ENCODE peak calls at places on chromosomes 2 and 18, in seven cellular contexts. D is AG09309, P is cardiac fibroblast, E is AG10803, L is OCI-LY7, G is fibroblast of pulmonary artery, N is colonic mucosa. V is an unnamed sample.

GRCh38 chr2:233342301-233342700 is 12.0 kb upstream of the DGKD start:
- DNase-seq in E (no peak), L (no peak), D (no peak), N (no peak), P (no peak), G (no peak), V (no peak)

GRCh38 chr2:148298201-148298600 is 277.3 kb downstream of the MBD5 start:
- DNase-seq in P (peak; percentile 53), D (no peak), L (no peak), E (peak; percentile 4), N (no peak), G (peak; percentile 41), V (no peak)

GRCh38 chr2:194867328-194867727 is 789.7 kb upstream of the SLC39A10 start:
- DNase-seq in G (peak; percentile 13), N (no peak), E (no peak), L (peak; percentile 40), D (no peak), P (peak; percentile 11), V (peak; percentile 2)

GRCh38 chr2:61988462-61989366 is 83.2 kb downstream of the COMMD1 start:
- DNase-seq in L (no peak), P (peak; percentile 44), E (no peak), G (peak; percentile 11), D (no peak), N (no peak), V (peak; percentile 32)

GRCh38 chr2:233430091-233430490 is 75.8 kb downstream of the DGKD start:
- DNase-seq in N (no peak), D (peak; percentile 33), E (peak; percentile 50), G (peak; percentile 49), P (peak; percentile 57), L (no peak), V (peak; percentile 93)

GRCh38 chr2:234555616-234556249 is 58.9 kb upstream of the ARL4C start:
- DNase-seq in E (peak; percentile 66), D (no peak), L (no peak), N (no peak), G (no peak), P (peak; percentile 46), V (peak; percentile 72)

GRCh38 chr2:180144311-180144813 is 137.3 kb upstream of the CWC22 start:
- DNase-seq in N (no peak), L (no peak), P (no peak), D (no peak), G (no peak), E (no peak), V (no peak)

GRCh38 chr2:24945907-24946306 is 25.8 kb downstream of the DNAJC27 start:
- DNase-seq in G (no peak), E (no peak), D (no peak), N (no peak), L (no peak), P (peak; percentile 31), V (no peak)

GRCh38 chr18:59220784-59221765 is 1.1 kb downstream of the GRP start:
- DNase-seq in D (no peak), E (no peak), N (no peak), G (no peak), P (no peak), L (no peak), V (no peak)

GRCh38 chr2:231670892-231671616 is 37.3 kb upstream of the PTMA start:
- DNase-seq in P (no peak), L (peak; percentile 72), N (peak; percentile 80), G (peak; percentile 35), E (no peak), D (no peak), V (no peak)
- TF ChIP-seq CTCF in P (peak; percentile 26), L (no peak), N (peak; percentile 28), G (peak; percentile 27), E (peak; percentile 14), D (peak; percentile 25), V (peak; percentile 28)

GRCh38 chr2:45670646-45671045 is 19.2 kb downstream of the PRKCE start:
- DNase-seq in E (no peak), G (no peak), P (no peak), D (no peak), L (no peak), N (no peak), V (peak; percentile 38)

GRCh38 chr2:45672138-45672537 is 20.7 kb downstream of the PRKCE start:
- DNase-seq in P (no peak), E (no peak), L (no peak), N (no peak), D (no peak), G (no peak), V (no peak)

GRCh38 chr2:45664635-45665269 is 13.3 kb downstream of the PRKCE start:
- DNase-seq in P (no peak), D (no peak), L (peak; percentile 22), N (no peak), G (no peak), E (no peak), V (no peak)

GRCh38 chr2:45668509-45668908 is 17.0 kb downstream of the PRKCE start:
- DNase-seq in P (peak; percentile 9), N (no peak), L (no peak), E (no peak), D (no peak), G (no peak), V (no peak)

DNA sequence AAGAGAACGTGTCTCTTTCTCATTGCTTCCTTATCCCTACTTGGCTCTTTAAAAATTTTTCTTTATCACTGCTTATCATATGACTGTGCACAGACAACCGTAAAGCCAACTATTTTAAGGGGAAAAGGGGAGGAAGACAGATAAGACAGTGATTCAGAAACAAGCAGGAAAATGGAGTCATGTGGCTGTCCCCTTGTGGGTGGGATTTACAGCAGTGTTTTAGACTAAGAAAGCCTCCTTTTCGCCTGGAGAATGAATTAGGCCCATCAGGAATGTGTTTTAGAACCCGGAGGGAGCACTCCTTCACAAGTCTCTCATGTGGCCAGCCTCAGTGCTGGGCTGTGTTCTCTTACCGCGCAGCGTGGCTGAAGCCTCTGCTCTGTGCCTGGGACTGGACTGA is 17.6 kb downstream of the PRKCE start:
- DNase-seq in L (no peak), P (peak; percentile 54), E (no peak), D (no peak), N (no peak), G (peak; percentile 85), V (peak; percentile 88)
- H3K4me3 ChIP-seq in L (no peak overlapping the region), P (no peak overlapping the region), E (no peak overlapping the region), D (no peak overlapping the region), N (no peak overlapping the region), G (peak overlapping the region; percentile 8), V (no peak overlapping the region)

GRCh38 chr18:832085-832681 is 20.1 kb upstream of the YES1 start:
- DNase-seq in E (no peak), N (peak; percentile 77), L (no peak), D (no peak), G (no peak), P (peak; percentile 37), V (peak; percentile 21)
- TF ChIP-seq CTCF in E (no peak), N (no peak), L (no peak), D (no peak), G (peak; percentile 12), P (peak; percentile 6), V (peak; percentile 8)

DNA sequence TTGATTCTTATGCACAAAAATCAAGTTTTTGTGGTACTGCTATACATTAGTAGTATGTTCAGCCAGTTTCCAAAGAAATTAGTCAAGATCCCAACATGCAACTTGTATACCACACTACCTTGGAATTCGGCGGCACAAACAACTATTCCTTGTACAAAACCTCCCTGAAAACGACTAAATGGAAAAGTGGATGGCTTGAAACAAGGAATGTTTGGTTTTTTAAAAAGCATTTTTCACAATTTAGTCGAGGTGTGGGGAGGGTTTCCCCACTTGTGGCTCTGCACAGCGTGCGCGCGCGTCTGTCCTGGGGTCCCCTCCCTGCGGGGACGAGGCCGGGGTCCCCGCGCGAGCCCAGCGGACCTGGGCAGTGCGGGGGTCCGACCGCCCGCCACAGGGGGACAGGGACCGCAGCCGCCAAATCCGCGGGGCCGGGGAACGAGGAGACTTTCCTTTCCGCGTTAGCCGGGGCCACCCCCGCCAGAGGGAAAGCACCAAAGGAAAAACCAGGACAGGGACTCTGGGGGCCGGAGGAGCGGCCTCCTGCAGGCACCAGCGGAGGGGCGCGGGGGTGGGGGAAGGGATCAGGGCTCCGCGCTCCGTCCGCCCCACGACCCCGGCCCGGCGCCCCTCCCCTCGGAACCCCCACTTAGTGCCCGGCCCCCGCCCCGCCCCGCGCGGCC is 534 bp upstream of the SOCS6 start:
- DNase-seq in G (peak; percentile 37), E (peak; percentile 31), N (peak; percentile 57), L (no peak), D (no peak), P (peak; percentile 35), V (peak; percentile 36)
- H3K4me3 ChIP-seq in G (peak overlapping the region; percentile 73), E (peak overlapping the region; percentile 66), N (peak overlapping the region; percentile 58), L (no peak overlapping the region), D (peak overlapping the region; percentile 66), P (peak overlapping the region; percentile 80), V (peak overlapping the region; percentile 73)

GRCh38 chr2:128734521-128735295 is 416.0 kb upstream of the HS6ST1 start:
- DNase-seq in P (peak; percentile 79), D (no peak), E (no peak), N (no peak), G (peak; percentile 73), L (peak; percentile 65), V (peak; percentile 59)
- TF ChIP-seq CTCF in P (no peak), D (no peak), E (no peak), N (no peak), G (no peak), L (peak; percentile 55), V (no peak)

DNA sequence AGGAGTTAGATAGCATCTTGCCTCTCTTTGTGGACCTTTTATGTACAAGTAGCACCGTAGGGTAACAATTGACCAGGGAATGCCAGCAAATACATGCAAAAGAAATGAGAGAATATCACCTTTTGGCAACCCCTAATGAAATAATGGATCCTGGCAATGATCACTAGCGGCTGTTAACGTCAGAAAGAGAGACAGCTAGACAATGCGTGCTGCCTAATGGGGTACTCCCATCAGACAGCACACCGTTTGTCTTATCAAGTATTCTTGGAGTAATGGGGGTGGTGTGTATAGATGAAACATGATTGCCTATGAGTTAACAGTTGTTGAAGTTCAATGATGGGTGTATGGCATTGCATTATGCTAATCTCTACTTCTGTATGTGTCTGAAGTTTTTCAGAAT is 1.6 kb downstream of the ELAC1 start:
- DNase-seq in N (no peak), G (no peak), P (no peak), L (no peak), E (no peak), D (no peak), V (no peak)
- H3K4me3 ChIP-seq in N (no peak overlapping the region), G (peak overlapping the region; percentile 83), P (no peak overlapping the region), L (peak overlapping the region; percentile 85), E (no peak overlapping the region), D (no peak overlapping the region), V (no peak overlapping the region)

DNA sequence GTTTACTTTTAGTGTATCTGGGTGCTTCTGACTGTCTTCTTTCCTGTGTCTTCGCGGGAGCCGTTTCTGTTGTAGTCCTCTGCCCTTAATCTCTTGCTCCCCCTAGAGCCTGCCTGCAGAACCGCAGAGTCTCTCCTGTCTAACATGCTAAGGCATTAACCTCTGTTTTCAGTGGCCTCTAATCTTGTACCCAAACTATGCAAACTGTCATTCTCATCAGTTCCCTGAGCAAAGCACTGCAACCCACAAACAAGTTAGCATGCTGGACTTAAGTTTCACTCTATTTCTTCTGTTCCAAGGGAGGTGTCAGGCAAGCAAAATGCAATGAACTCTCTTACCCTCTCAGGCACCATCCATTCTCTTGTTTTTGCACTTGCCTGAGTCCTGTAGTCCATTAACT is 138.4 kb downstream of the OTX1 start:
- DNase-seq in G (peak; percentile 41), N (peak; percentile 27), E (peak; percentile 47), P (peak; percentile 69), L (peak; percentile 47), D (peak; percentile 4), V (peak; percentile 50)
- TF ChIP-seq CTCF in G (peak; percentile 78), N (peak; percentile 29), E (peak; percentile 94), P (peak; percentile 91), L (peak; percentile 83), D (peak; percentile 89), V (peak; percentile 96)

GRCh38 chr2:124024491-124025348 is at the start of gene CNTNAP5:
- DNase-seq in D (no peak), G (peak; percentile 62), L (no peak), E (no peak), N (peak; percentile 44), P (peak; percentile 52), V (peak; percentile 4)
- H3K4me3 ChIP-seq in D (no peak within 1 kb of the TSS), G (peak within 1 kb of the TSS; percentile 44), L (no peak within 1 kb of the TSS), E (no peak within 1 kb of the TSS), N (no peak within 1 kb of the TSS), P (peak within 1 kb of the TSS; percentile 35), V (no peak within 1 kb of the TSS)

V was measured in fibroblast of villous mesenchyme.